ENCODE peak calls at places on chromosomes 3 and 15, in four cellular contexts. G is NCI-H1417; E is cardiac muscle cell; A is effector memory CD8-positive, alpha-beta T cell. X is an unnamed sample.

GRCh38 chr15:86892774-86893449 is 813.2 kb downstream of the AGBL1 start:
- DNase-seq in A (no peak), E (peak; percentile 68), G (peak; percentile 93), X (no peak)

GRCh38 chr15:37046876-37047614 is 53.3 kb downstream of the MEIS2 start:
- DNase-seq in A (no peak), G (no peak), E (peak; percentile 69), X (no peak)

GRCh38 chr15:59189224-59189623 is 17.4 kb upstream of the LDHAL6B start:
- DNase-seq in E (no peak), A (no peak), G (no peak), X (no peak)

GRCh38 chr3:184465883-184466412 is 86.1 kb downstream of the CHRD start:
- DNase-seq in G (no peak), A (no peak), E (no peak), X (no peak)

GRCh38 chr3:188950832-188951489 is 220.8 kb upstream of the TPRG1 start:
- DNase-seq in E (no peak), G (no peak), A (no peak), X (peak; percentile 92)

GRCh38 chr15:31046759-31047359 is 54.7 kb downstream of the TRPM1 start:
- DNase-seq in G (no peak), E (no peak), A (no peak), X (no peak)

GRCh38 chr15:38066612-38067011 is 132.2 kb downstream of the TMCO5A start:
- DNase-seq in G (no peak), A (no peak), E (no peak), X (no peak)

GRCh38 chr3:124832782-124833709 is 54.1 kb downstream of the ITGB5 start:
- DNase-seq in G (no peak), E (no peak), A (no peak), X (no peak)

GRCh38 chr15:55740981-55741591 is 1.9 kb downstream of the PRTG start:
- DNase-seq in G (no peak), E (no peak), A (no peak), X (no peak)

GRCh38 chr3:49806838-49807237 is 3.8 kb downstream of the INKA1 start:
- DNase-seq in A (no peak), G (no peak), E (no peak), X (no peak)

GRCh38 chr3:58679974-58680656 is 13.5 kb upstream of the FAM3D start:
- DNase-seq in E (no peak), A (no peak), G (no peak), X (no peak)

GRCh38 chr3:39096775-39097174 is 10.7 kb downstream of the GORASP1 start:
- DNase-seq in A (no peak), E (no peak), G (no peak), X (no peak)

GRCh38 chr15:72785452-72786243 is 2.1 kb upstream of the ADPGK start:
- DNase-seq in E (no peak), A (peak; percentile 71), G (no peak), X (no peak)

GRCh38 chr15:31079519-31079918 is 22.0 kb downstream of the TRPM1 start:
- DNase-seq in A (no peak), E (no peak), G (no peak), X (no peak)

GRCh38 chr15:59313703-59314332 is 58.9 kb downstream of the MYO1E start:
- DNase-seq in G (peak; percentile 88), E (no peak), A (no peak), X (peak; percentile 77)

GRCh38 chr3:107285197-107285596 is 92.0 kb upstream of the CCDC54 start:
- DNase-seq in A (no peak), G (no peak), E (no peak), X (no peak)

GRCh38 chr3:4726549-4726948 is 233.4 kb downstream of the ITPR1 start:
- DNase-seq in G (no peak), E (no peak), A (no peak), X (no peak)

GRCh38 chr3:9201278-9201677 is 48.2 kb downstream of the SRGAP3 start:
- DNase-seq in G (no peak), A (no peak), E (no peak), X (no peak)

GRCh38 chr3:184341925-184342324 is 4.5 kb downstream of the FAM131A start:
- DNase-seq in E (no peak), G (no peak), A (no peak), X (no peak)

GRCh38 chr3:156681003-156681402 is 6.6 kb downstream of the TIPARP start:
- DNase-seq in G (peak; percentile 97), A (no peak), E (no peak), X (peak; percentile 15)

GRCh38 chr3:122857019-122857418 is 62.1 kb downstream of the SLC49A4 start:
- DNase-seq in E (no peak), A (no peak), G (no peak), X (no peak)

GRCh38 chr3:143901105-143901504 is 52.8 kb upstream of the SLC9A9 start:
- DNase-seq in A (no peak), E (no peak), G (no peak), X (no peak)

GRCh38 chr3:188246905-188247304 is 92.9 kb downstream of the LPP start:
- DNase-seq in G (no peak), E (no peak), A (no peak), X (no peak)

GRCh38 chr15:101456079-101456791 is 33.3 kb downstream of the PCSK6 start:
- DNase-seq in A (no peak), G (no peak), E (no peak), X (no peak)

GRCh38 chr15:31296304-31297220 is 30.1 kb upstream of the KLF13 start:
- DNase-seq in G (peak; percentile 95), E (no peak), A (no peak), X (peak; percentile 93)